ENCODE peak calls at places on chromosome 7, in nine cellular contexts. One of them, this sample, is unnamed.

GRCh38 chr7:70710011-70710480 is 421.9 kb upstream of the GALNT17 start:
- DNase-seq in NCI-H1092 treated with DMSO at 0.1 percent for 48 hours: no peak
- DNase-seq in CD8-positive, alpha-beta T cell: no peak
- DNase-seq in effector CD4-positive, alpha-beta T cell: no peak
- DNase-seq in HEK293T: no peak
- DNase-seq in pons: no peak
- DNase-seq in non-pigmented ciliary epithelial cell: no peak
- DNase-seq in GOT3: peak
- DNase-seq in mesendoderm: peak
- DNase-seq in this sample: peak

GRCh38 chr7:103626776-103627175 is 180.8 kb upstream of the SLC26A5 start:
- DNase-seq in NCI-H1092 treated with DMSO at 0.1 percent for 48 hours: no peak
- DNase-seq in effector CD4-positive, alpha-beta T cell: no peak
- DNase-seq in non-pigmented ciliary epithelial cell: no peak
- DNase-seq in GOT3: no peak
- DNase-seq in pons: no peak
- DNase-seq in CD8-positive, alpha-beta T cell: no peak
- DNase-seq in HEK293T: no peak
- DNase-seq in mesendoderm: no peak
- DNase-seq in this sample: no peak

GRCh38 chr7:30564243-30564892 is 30.3 kb upstream of the GARS1 start:
- DNase-seq in CD8-positive, alpha-beta T cell: peak
- DNase-seq in mesendoderm: peak
- DNase-seq in pons: peak
- DNase-seq in HEK293T: peak
- DNase-seq in GOT3: peak
- DNase-seq in effector CD4-positive, alpha-beta T cell: peak
- DNase-seq in NCI-H1092 treated with DMSO at 0.1 percent for 48 hours: peak
- DNase-seq in non-pigmented ciliary epithelial cell: no peak
- DNase-seq in this sample: peak

GRCh38 chr7:74002474-74003017 is 25.4 kb upstream of the ELN start:
- DNase-seq in pons: no peak
- DNase-seq in mesendoderm: no peak
- DNase-seq in non-pigmented ciliary epithelial cell: peak
- DNase-seq in HEK293T: no peak
- DNase-seq in effector CD4-positive, alpha-beta T cell: no peak
- DNase-seq in NCI-H1092 treated with DMSO at 0.1 percent for 48 hours: no peak
- DNase-seq in GOT3: no peak
- DNase-seq in CD8-positive, alpha-beta T cell: peak
- DNase-seq in this sample: no peak

GRCh38 chr7:84422790-84423189 is 228.2 kb upstream of the SEMA3A start:
- DNase-seq in pons: no peak
- DNase-seq in NCI-H1092 treated with DMSO at 0.1 percent for 48 hours: no peak
- DNase-seq in mesendoderm: no peak
- DNase-seq in GOT3: no peak
- DNase-seq in CD8-positive, alpha-beta T cell: no peak
- DNase-seq in effector CD4-positive, alpha-beta T cell: no peak
- DNase-seq in non-pigmented ciliary epithelial cell: peak
- DNase-seq in HEK293T: no peak
- DNase-seq in this sample: no peak

GRCh38 chr7:29945259-29945809 is 44.3 kb downstream of the SCRN1 start:
- DNase-seq in effector CD4-positive, alpha-beta T cell: no peak
- DNase-seq in mesendoderm: no peak
- DNase-seq in GOT3: no peak
- DNase-seq in NCI-H1092 treated with DMSO at 0.1 percent for 48 hours: no peak
- DNase-seq in CD8-positive, alpha-beta T cell: no peak
- DNase-seq in pons: no peak
- DNase-seq in HEK293T: no peak
- DNase-seq in non-pigmented ciliary epithelial cell: no peak
- DNase-seq in this sample: no peak

GRCh38 chr7:47149971-47150370 is 431.9 kb downstream of the TNS3 start:
- DNase-seq in pons: no peak
- DNase-seq in CD8-positive, alpha-beta T cell: no peak
- DNase-seq in GOT3: no peak
- DNase-seq in effector CD4-positive, alpha-beta T cell: no peak
- DNase-seq in NCI-H1092 treated with DMSO at 0.1 percent for 48 hours: no peak
- DNase-seq in non-pigmented ciliary epithelial cell: no peak
- DNase-seq in mesendoderm: no peak
- DNase-seq in HEK293T: no peak
- DNase-seq in this sample: no peak

GRCh38 chr7:17769918-17770317 is 170.4 kb downstream of the SNX13 start:
- DNase-seq in mesendoderm: peak
- DNase-seq in GOT3: peak
- DNase-seq in HEK293T: peak
- DNase-seq in CD8-positive, alpha-beta T cell: peak
- DNase-seq in non-pigmented ciliary epithelial cell: no peak
- DNase-seq in NCI-H1092 treated with DMSO at 0.1 percent for 48 hours: peak
- DNase-seq in pons: peak
- DNase-seq in effector CD4-positive, alpha-beta T cell: peak
- DNase-seq in this sample: peak

GRCh38 chr7:22447759-22448158 is 52.2 kb downstream of the STEAP1B start:
- DNase-seq in effector CD4-positive, alpha-beta T cell: no peak
- DNase-seq in mesendoderm: no peak
- DNase-seq in NCI-H1092 treated with DMSO at 0.1 percent for 48 hours: no peak
- DNase-seq in pons: no peak
- DNase-seq in GOT3: no peak
- DNase-seq in non-pigmented ciliary epithelial cell: no peak
- DNase-seq in CD8-positive, alpha-beta T cell: no peak
- DNase-seq in HEK293T: no peak
- DNase-seq in this sample: no peak

GRCh38 chr7:149210551-149210950 is 15.2 kb downstream of the ZNF282 start:
- DNase-seq in HEK293T: no peak
- DNase-seq in NCI-H1092 treated with DMSO at 0.1 percent for 48 hours: no peak
- DNase-seq in GOT3: no peak
- DNase-seq in non-pigmented ciliary epithelial cell: no peak
- DNase-seq in pons: no peak
- DNase-seq in CD8-positive, alpha-beta T cell: no peak
- DNase-seq in mesendoderm: no peak
- DNase-seq in effector CD4-positive, alpha-beta T cell: no peak
- DNase-seq in this sample: no peak

GRCh38 chr7:117020605-117021002 is 67.3 kb downstream of the ST7 start:
- DNase-seq in NCI-H1092 treated with DMSO at 0.1 percent for 48 hours: no peak
- DNase-seq in CD8-positive, alpha-beta T cell: no peak
- DNase-seq in mesendoderm: peak
- DNase-seq in pons: peak
- DNase-seq in GOT3: no peak
- DNase-seq in non-pigmented ciliary epithelial cell: no peak
- DNase-seq in effector CD4-positive, alpha-beta T cell: no peak
- DNase-seq in HEK293T: no peak
- DNase-seq in this sample: no peak

GRCh38 chr7:1823376-1824150 is 153.5 kb downstream of the ELFN1 start:
- DNase-seq in mesendoderm: no peak
- DNase-seq in GOT3: no peak
- DNase-seq in non-pigmented ciliary epithelial cell: no peak
- DNase-seq in HEK293T: no peak
- DNase-seq in effector CD4-positive, alpha-beta T cell: no peak
- DNase-seq in pons: no peak
- DNase-seq in CD8-positive, alpha-beta T cell: no peak
- DNase-seq in NCI-H1092 treated with DMSO at 0.1 percent for 48 hours: no peak
- DNase-seq in this sample: no peak

GRCh38 chr7:102165136-102165535 is 121.5 kb upstream of the SH2B2 start:
- DNase-seq in mesendoderm: no peak
- DNase-seq in HEK293T: no peak
- DNase-seq in effector CD4-positive, alpha-beta T cell: no peak
- DNase-seq in CD8-positive, alpha-beta T cell: no peak
- DNase-seq in GOT3: no peak
- DNase-seq in pons: no peak
- DNase-seq in NCI-H1092 treated with DMSO at 0.1 percent for 48 hours: no peak
- DNase-seq in non-pigmented ciliary epithelial cell: no peak
- DNase-seq in this sample: no peak

GRCh38 chr7:125430013-125430412 is 500.4 kb upstream of the POT1 start:
- DNase-seq in HEK293T: no peak
- DNase-seq in CD8-positive, alpha-beta T cell: no peak
- DNase-seq in NCI-H1092 treated with DMSO at 0.1 percent for 48 hours: no peak
- DNase-seq in non-pigmented ciliary epithelial cell: no peak
- DNase-seq in effector CD4-positive, alpha-beta T cell: no peak
- DNase-seq in GOT3: no peak
- DNase-seq in pons: no peak
- DNase-seq in mesendoderm: peak
- DNase-seq in this sample: no peak

GRCh38 chr7:158526531-158526930 is 61.1 kb downstream of the PTPRN2 start:
- DNase-seq in CD8-positive, alpha-beta T cell: no peak
- DNase-seq in pons: no peak
- DNase-seq in NCI-H1092 treated with DMSO at 0.1 percent for 48 hours: no peak
- DNase-seq in GOT3: no peak
- DNase-seq in mesendoderm: no peak
- DNase-seq in effector CD4-positive, alpha-beta T cell: no peak
- DNase-seq in non-pigmented ciliary epithelial cell: no peak
- DNase-seq in HEK293T: no peak
- DNase-seq in this sample: no peak

GRCh38 chr7:121872831-121873764 is at the start of gene PTPRZ1:
- DNase-seq in HEK293T: peak
- DNase-seq in mesendoderm: peak
- DNase-seq in non-pigmented ciliary epithelial cell: no peak
- DNase-seq in CD8-positive, alpha-beta T cell: no peak
- DNase-seq in pons: no peak
- DNase-seq in NCI-H1092 treated with DMSO at 0.1 percent for 48 hours: peak
- DNase-seq in effector CD4-positive, alpha-beta T cell: no peak
- DNase-seq in GOT3: no peak
- DNase-seq in this sample: peak

GRCh38 chr7:5396999-5397656 is 26.5 kb downstream of the TNRC18 start:
- DNase-seq in pons: peak
- DNase-seq in non-pigmented ciliary epithelial cell: no peak
- DNase-seq in effector CD4-positive, alpha-beta T cell: peak
- DNase-seq in GOT3: peak
- DNase-seq in CD8-positive, alpha-beta T cell: peak
- DNase-seq in NCI-H1092 treated with DMSO at 0.1 percent for 48 hours: no peak
- DNase-seq in HEK293T: no peak
- DNase-seq in mesendoderm: peak
- DNase-seq in this sample: peak

GRCh38 chr7:159031750-159032149 is 112.9 kb downstream of the VIPR2 start:
- DNase-seq in effector CD4-positive, alpha-beta T cell: no peak
- DNase-seq in mesendoderm: no peak
- DNase-seq in HEK293T: no peak
- DNase-seq in GOT3: no peak
- DNase-seq in NCI-H1092 treated with DMSO at 0.1 percent for 48 hours: no peak
- DNase-seq in pons: no peak
- DNase-seq in non-pigmented ciliary epithelial cell: no peak
- DNase-seq in CD8-positive, alpha-beta T cell: no peak
- DNase-seq in this sample: no peak

GRCh38 chr7:22287412-22287811 is 69.5 kb downstream of the RAPGEF5 start:
- DNase-seq in non-pigmented ciliary epithelial cell: no peak
- DNase-seq in NCI-H1092 treated with DMSO at 0.1 percent for 48 hours: no peak
- DNase-seq in effector CD4-positive, alpha-beta T cell: no peak
- DNase-seq in CD8-positive, alpha-beta T cell: no peak
- DNase-seq in mesendoderm: no peak
- DNase-seq in pons: no peak
- DNase-seq in HEK293T: no peak
- DNase-seq in GOT3: no peak
- DNase-seq in this sample: no peak

This sample was measured in left kidney.